ENCODE peak calls at places on chromosomes 2 and 18, in four cellular contexts. One of them, this sample, is unnamed.

GRCh38 chr18:70998490-70998889 is 709.6 kb downstream of the SOCS6 start:
- DNase-seq in body of pancreas: no peak
- DNase-seq in brain microvascular endothelial cell: no peak
- DNase-seq in psoas muscle: no peak
- DNase-seq in this sample: peak; percentile 41

GRCh38 chr2:158045362-158045761 is 56.3 kb upstream of the UPP2 start:
- DNase-seq in brain microvascular endothelial cell: no peak
- DNase-seq in psoas muscle: no peak
- DNase-seq in body of pancreas: no peak
- DNase-seq in this sample: no peak

GRCh38 chr2:2328847-2329246 is 2.2 kb downstream of the MYT1L start:
- DNase-seq in brain microvascular endothelial cell: peak; percentile 11
- DNase-seq in body of pancreas: no peak
- DNase-seq in psoas muscle: no peak
- DNase-seq in this sample: peak; percentile 79

GRCh38 chr18:38940863-38941531 is 1375.4 kb upstream of the CELF4 start:
- DNase-seq in body of pancreas: no peak
- DNase-seq in psoas muscle: no peak
- DNase-seq in brain microvascular endothelial cell: peak; percentile 90
- DNase-seq in this sample: no peak

GRCh38 chr2:60094450-60094929 is 459.0 kb downstream of the BCL11A start:
- DNase-seq in psoas muscle: no peak
- DNase-seq in body of pancreas: peak; percentile 67
- DNase-seq in brain microvascular endothelial cell: no peak
- DNase-seq in this sample: peak; percentile 45

GRCh38 chr2:95158441-95158840 is 1.2 kb downstream of the ZNF514 start:
- DNase-seq in brain microvascular endothelial cell: no peak
- DNase-seq in body of pancreas: no peak
- DNase-seq in psoas muscle: no peak
- DNase-seq in this sample: no peak

GRCh38 chr2:205259131-205259530 is 423.2 kb upstream of the NRP2 start:
- DNase-seq in psoas muscle: no peak
- DNase-seq in body of pancreas: no peak
- DNase-seq in brain microvascular endothelial cell: no peak
- DNase-seq in this sample: no peak

GRCh38 chr2:16037808-16038457 is 97.6 kb downstream of the MYCN start:
- DNase-seq in psoas muscle: no peak
- DNase-seq in brain microvascular endothelial cell: no peak
- DNase-seq in body of pancreas: no peak
- DNase-seq in this sample: no peak

GRCh38 chr2:23703037-23703582 is 223.8 kb downstream of the ATAD2B start:
- DNase-seq in brain microvascular endothelial cell: no peak
- DNase-seq in psoas muscle: peak; percentile 33
- DNase-seq in body of pancreas: no peak
- DNase-seq in this sample: no peak

GRCh38 chr2:229980440-229981184 is 58.3 kb downstream of the FBXO36 start:
- DNase-seq in brain microvascular endothelial cell: peak; percentile 76
- DNase-seq in psoas muscle: peak; percentile 69
- DNase-seq in body of pancreas: peak; percentile 21
- DNase-seq in this sample: peak; percentile 49

GRCh38 chr2:98559581-98559980 is 48.7 kb downstream of the COA5 start:
- DNase-seq in body of pancreas: no peak
- DNase-seq in psoas muscle: no peak
- DNase-seq in brain microvascular endothelial cell: no peak
- DNase-seq in this sample: no peak

GRCh38 chr2:154623819-154624218 is 74.7 kb upstream of the KCNJ3 start:
- DNase-seq in psoas muscle: no peak
- DNase-seq in body of pancreas: peak; percentile 48
- DNase-seq in brain microvascular endothelial cell: peak; percentile 10
- DNase-seq in this sample: peak; percentile 68

GRCh38 chr2:179543361-179543901 is 278.8 kb upstream of the SESTD1 start:
- DNase-seq in body of pancreas: no peak
- DNase-seq in brain microvascular endothelial cell: no peak
- DNase-seq in psoas muscle: no peak
- DNase-seq in this sample: no peak

GRCh38 chr2:157971702-157972101 is 95.6 kb upstream of the ACVR1 start:
- DNase-seq in brain microvascular endothelial cell: no peak
- DNase-seq in psoas muscle: no peak
- DNase-seq in body of pancreas: no peak
- DNase-seq in this sample: no peak

GRCh38 chr18:8959551-8960135 is 142.9 kb upstream of the NDUFV2 start:
- DNase-seq in body of pancreas: no peak
- DNase-seq in brain microvascular endothelial cell: no peak
- DNase-seq in psoas muscle: no peak
- DNase-seq in this sample: no peak

GRCh38 chr18:24934231-24934932 is 417.6 kb downstream of the ZNF521 start:
- DNase-seq in brain microvascular endothelial cell: no peak
- DNase-seq in body of pancreas: no peak
- DNase-seq in psoas muscle: no peak
- DNase-seq in this sample: no peak

GRCh38 chr2:214410918-214411554 is at the start of gene VWC2L:
- DNase-seq in psoas muscle: peak; percentile 75
- DNase-seq in body of pancreas: peak; percentile 62
- DNase-seq in brain microvascular endothelial cell: peak; percentile 82
- DNase-seq in this sample: peak; percentile 94

GRCh38 chr2:11562011-11562410 is 28.2 kb downstream of the GREB1 start:
- DNase-seq in psoas muscle: no peak
- DNase-seq in body of pancreas: no peak
- DNase-seq in brain microvascular endothelial cell: no peak
- DNase-seq in this sample: no peak

GRCh38 chr2:218644721-218645120 is 14.7 kb downstream of the ZNF142 start:
- DNase-seq in body of pancreas: peak; percentile 22
- DNase-seq in psoas muscle: no peak
- DNase-seq in brain microvascular endothelial cell: no peak
- DNase-seq in this sample: no peak

GRCh38 chr2:201322772-201323171 is 34.4 kb downstream of the FLACC1 start:
- DNase-seq in brain microvascular endothelial cell: no peak
- DNase-seq in psoas muscle: no peak
- DNase-seq in body of pancreas: no peak
- DNase-seq in this sample: no peak

GRCh38 chr18:35159782-35160181 is 81.1 kb upstream of the ZNF397 start:
- DNase-seq in psoas muscle: no peak
- DNase-seq in body of pancreas: no peak
- DNase-seq in brain microvascular endothelial cell: peak; percentile 14
- DNase-seq in this sample: no peak

GRCh38 chr18:13381907-13382682 is 163.5 kb downstream of the LDLRAD4 start:
- DNase-seq in psoas muscle: peak; percentile 79
- DNase-seq in body of pancreas: peak; percentile 48
- DNase-seq in brain microvascular endothelial cell: peak; percentile 77
- DNase-seq in this sample: peak; percentile 18

GRCh38 chr2:188444106-188444835 is 152.6 kb downstream of the GULP1 start:
- DNase-seq in psoas muscle: no peak
- DNase-seq in brain microvascular endothelial cell: no peak
- DNase-seq in body of pancreas: no peak
- DNase-seq in this sample: peak; percentile 16

GRCh38 chr2:45922577-45922988 is 271.1 kb downstream of the PRKCE start:
- DNase-seq in body of pancreas: no peak
- DNase-seq in psoas muscle: no peak
- DNase-seq in brain microvascular endothelial cell: peak; percentile 44
- DNase-seq in this sample: peak; percentile 90

GRCh38 chr18:56709463-56709862 is 58.3 kb downstream of the WDR7 start:
- DNase-seq in body of pancreas: no peak
- DNase-seq in brain microvascular endothelial cell: peak; percentile 87
- DNase-seq in psoas muscle: no peak
- DNase-seq in this sample: no peak

GRCh38 chr2:159396796-159397195 is 110.3 kb upstream of the WDSUB1 start:
- DNase-seq in body of pancreas: no peak
- DNase-seq in psoas muscle: no peak
- DNase-seq in brain microvascular endothelial cell: peak; percentile 2
- DNase-seq in this sample: no peak

GRCh38 chr2:159399716-159400525 is 113.4 kb upstream of the WDSUB1 start:
- DNase-seq in brain microvascular endothelial cell: no peak
- DNase-seq in psoas muscle: no peak
- DNase-seq in body of pancreas: no peak
- DNase-seq in this sample: peak; percentile 6

GRCh38 chr2:159402790-159403189 is 116.3 kb upstream of the WDSUB1 start:
- DNase-seq in brain microvascular endothelial cell: no peak
- DNase-seq in body of pancreas: no peak
- DNase-seq in psoas muscle: no peak
- DNase-seq in this sample: no peak
- H3K27ac ChIP-seq in brain microvascular endothelial cell: no peak overlapping the region
- H3K27ac ChIP-seq in body of pancreas: no peak overlapping the region
- H3K27ac ChIP-seq in psoas muscle: no peak overlapping the region
- H3K27ac ChIP-seq in this sample: no peak overlapping the region

GRCh38 chr18:48777737-48778111 is 173.0 kb downstream of the SMAD7 start:
- DNase-seq in brain microvascular endothelial cell: no peak
- DNase-seq in body of pancreas: no peak
- DNase-seq in psoas muscle: no peak
- DNase-seq in this sample: no peak
- H3K27ac ChIP-seq in brain microvascular endothelial cell: peak overlapping the region; percentile 11
- H3K27ac ChIP-seq in body of pancreas: no peak overlapping the region
- H3K27ac ChIP-seq in psoas muscle: no peak overlapping the region
- H3K27ac ChIP-seq in this sample: peak overlapping the region; percentile 51

GRCh38 chr2:107730898-107731297 is 95.8 kb upstream of the RGPD4 start:
- DNase-seq in psoas muscle: no peak
- DNase-seq in body of pancreas: no peak
- DNase-seq in brain microvascular endothelial cell: no peak
- DNase-seq in this sample: no peak
- H3K27ac ChIP-seq in psoas muscle: no peak overlapping the region
- H3K27ac ChIP-seq in body of pancreas: no peak overlapping the region
- H3K27ac ChIP-seq in brain microvascular endothelial cell: no peak overlapping the region
- H3K27ac ChIP-seq in this sample: no peak overlapping the region

GRCh38 chr18:62438876-62439275 is 83.9 kb upstream of the ZCCHC2 start:
- DNase-seq in brain microvascular endothelial cell: no peak
- DNase-seq in body of pancreas: no peak
- DNase-seq in psoas muscle: no peak
- DNase-seq in this sample: no peak

GRCh38 chr18:62438402-62438801 is 84.4 kb upstream of the ZCCHC2 start:
- DNase-seq in brain microvascular endothelial cell: no peak
- DNase-seq in body of pancreas: no peak
- DNase-seq in psoas muscle: no peak
- DNase-seq in this sample: no peak

GRCh38 chr18:62435435-62436031 is 87.3 kb upstream of the ZCCHC2 start:
- DNase-seq in brain microvascular endothelial cell: no peak
- DNase-seq in body of pancreas: no peak
- DNase-seq in psoas muscle: no peak
- DNase-seq in this sample: no peak

GRCh38 chr18:62437520-62438329 is 85.1 kb upstream of the ZCCHC2 start:
- DNase-seq in psoas muscle: peak; percentile 87
- DNase-seq in body of pancreas: no peak
- DNase-seq in brain microvascular endothelial cell: no peak
- DNase-seq in this sample: peak; percentile 13

GRCh38 chr18:62436636-62437519 is 85.9 kb upstream of the ZCCHC2 start:
- DNase-seq in body of pancreas: peak; percentile 75
- DNase-seq in psoas muscle: peak; percentile 97
- DNase-seq in brain microvascular endothelial cell: peak; percentile 63
- DNase-seq in this sample: peak; percentile 89
- H3K27ac ChIP-seq in body of pancreas: no peak overlapping the region
- H3K27ac ChIP-seq in psoas muscle: peak overlapping the region; percentile 95
- H3K27ac ChIP-seq in brain microvascular endothelial cell: no peak overlapping the region
- H3K27ac ChIP-seq in this sample: no peak overlapping the region

GRCh38 chr2:239758325-239758877 is 266.7 kb downstream of the NDUFA10 start:
- DNase-seq in psoas muscle: peak; percentile 10
- DNase-seq in brain microvascular endothelial cell: peak; percentile 42
- DNase-seq in body of pancreas: no peak
- DNase-seq in this sample: peak; percentile 26
- H3K27ac ChIP-seq in psoas muscle: no peak overlapping the region
- H3K27ac ChIP-seq in brain microvascular endothelial cell: no peak overlapping the region
- H3K27ac ChIP-seq in body of pancreas: no peak overlapping the region
- H3K27ac ChIP-seq in this sample: no peak overlapping the region

DNA sequence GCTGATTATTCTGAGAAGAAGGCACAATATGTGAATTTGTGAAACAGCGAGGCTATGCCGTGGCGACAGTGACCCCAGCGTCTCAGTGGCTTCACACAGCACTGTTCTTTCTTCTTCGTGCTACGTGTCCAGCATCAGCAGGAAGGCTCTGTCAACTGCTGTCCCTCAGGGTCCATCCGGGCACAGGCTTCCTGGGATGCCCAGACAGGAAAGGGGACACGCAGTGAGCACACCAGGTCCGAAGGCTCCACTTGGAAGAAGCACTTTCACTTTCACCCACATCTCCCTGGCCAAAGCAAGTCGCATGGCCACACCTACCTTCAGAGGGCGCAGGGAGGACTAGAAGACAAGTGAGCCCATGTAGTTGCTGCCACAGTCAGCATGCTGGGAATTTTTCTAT is 47.3 kb downstream of the PTGR3 start:
- DNase-seq in brain microvascular endothelial cell: no peak
- DNase-seq in psoas muscle: peak; percentile 63
- DNase-seq in body of pancreas: no peak
- DNase-seq in this sample: no peak
- H3K27ac ChIP-seq in brain microvascular endothelial cell: no peak overlapping the region
- H3K27ac ChIP-seq in psoas muscle: peak overlapping the region; percentile 28
- H3K27ac ChIP-seq in body of pancreas: no peak overlapping the region
- H3K27ac ChIP-seq in this sample: no peak overlapping the region

DNA sequence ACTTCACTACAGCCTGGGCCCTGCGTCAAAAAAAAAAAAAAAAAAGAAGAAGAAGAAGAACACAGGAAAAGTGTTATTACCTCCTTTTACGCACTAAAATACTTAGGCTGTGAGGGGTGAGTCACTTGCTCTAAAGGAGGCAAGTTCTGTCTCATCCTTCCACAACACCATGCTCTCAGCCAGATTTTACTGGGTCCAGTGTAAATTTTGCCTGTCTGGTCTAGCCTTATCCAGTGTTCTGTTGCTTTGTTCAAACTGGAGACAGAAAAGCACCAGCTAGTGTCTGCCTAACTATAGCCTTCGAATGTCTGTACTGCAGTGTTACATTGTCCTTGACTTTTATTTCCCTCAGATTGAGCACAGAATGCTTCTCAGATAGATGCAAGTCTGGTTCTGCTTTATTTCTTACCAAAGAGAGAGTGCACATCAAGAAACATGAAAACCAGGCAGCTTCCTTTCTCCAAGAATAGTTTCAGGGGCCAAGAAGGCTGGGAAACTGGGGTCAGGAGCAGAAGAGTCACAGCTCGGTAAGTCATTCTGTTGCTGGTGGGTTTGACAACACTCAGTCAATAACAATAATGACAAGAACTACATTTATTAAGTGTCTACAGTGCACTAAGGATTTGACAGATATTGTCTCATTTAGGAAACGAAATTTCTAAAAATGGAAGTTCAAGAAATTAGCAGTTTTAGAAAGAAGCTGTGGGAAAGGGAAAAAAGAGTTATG is 3.1 kb upstream of the MSGN1 start:
- DNase-seq in body of pancreas: no peak
- DNase-seq in psoas muscle: no peak
- DNase-seq in brain microvascular endothelial cell: peak; percentile 56
- DNase-seq in this sample: no peak
- H3K27ac ChIP-seq in body of pancreas: no peak overlapping the region
- H3K27ac ChIP-seq in psoas muscle: peak overlapping the region; percentile 53
- H3K27ac ChIP-seq in brain microvascular endothelial cell: peak overlapping the region; percentile 73
- H3K27ac ChIP-seq in this sample: no peak overlapping the region